ENCODE peak calls at places on chromosomes 11 and 22, in four cellular contexts. One of them, this sample, is unnamed.

GRCh38 chr11:75028321-75029097 is 39.8 kb downstream of the NEU3 start:
- DNase-seq in epithelial cell of proximal tubule: no peak
- DNase-seq in glutamatergic neuron: no peak
- DNase-seq in ELF-1: no peak
- DNase-seq in this sample: no peak

GRCh38 chr22:25895678-25896077 is 153.7 kb downstream of the MYO18B start:
- DNase-seq in epithelial cell of proximal tubule: no peak
- DNase-seq in glutamatergic neuron: no peak
- DNase-seq in ELF-1: no peak
- DNase-seq in this sample: no peak

GRCh38 chr22:24164823-24165379 is 16.4 kb upstream of the SUSD2 start:
- DNase-seq in epithelial cell of proximal tubule: no peak
- DNase-seq in glutamatergic neuron: no peak
- DNase-seq in ELF-1: no peak
- DNase-seq in this sample: no peak

GRCh38 chr11:2262301-2263011 is 7.9 kb downstream of the ASCL2 start:
- DNase-seq in epithelial cell of proximal tubule: no peak
- DNase-seq in glutamatergic neuron: no peak
- DNase-seq in ELF-1: no peak
- DNase-seq in this sample: no peak

GRCh38 chr11:469684-470667 is 19.9 kb downstream of the PTDSS2 start:
- DNase-seq in epithelial cell of proximal tubule: peak
- DNase-seq in glutamatergic neuron: no peak
- DNase-seq in ELF-1: no peak
- DNase-seq in this sample: no peak

GRCh38 chr11:87455180-87455579 is 417.4 kb downstream of the TMEM135 start:
- DNase-seq in epithelial cell of proximal tubule: no peak
- DNase-seq in glutamatergic neuron: no peak
- DNase-seq in ELF-1: no peak
- DNase-seq in this sample: no peak

GRCh38 chr11:46480909-46481308 is 89.3 kb upstream of the CHRM4 start:
- DNase-seq in epithelial cell of proximal tubule: no peak
- DNase-seq in glutamatergic neuron: no peak
- DNase-seq in ELF-1: peak
- DNase-seq in this sample: no peak

GRCh38 chr22:23526588-23527315 is 53.3 kb downstream of the IGLL1 start:
- DNase-seq in epithelial cell of proximal tubule: no peak
- DNase-seq in glutamatergic neuron: no peak
- DNase-seq in ELF-1: no peak
- DNase-seq in this sample: no peak

GRCh38 chr11:103947566-103947919 is 88.9 kb upstream of the DDI1 start:
- DNase-seq in epithelial cell of proximal tubule: no peak
- DNase-seq in glutamatergic neuron: no peak
- DNase-seq in ELF-1: no peak
- DNase-seq in this sample: peak

GRCh38 chr11:86180415-86180814 is 64.1 kb upstream of the EED start:
- DNase-seq in epithelial cell of proximal tubule: no peak
- DNase-seq in glutamatergic neuron: no peak
- DNase-seq in ELF-1: no peak
- DNase-seq in this sample: no peak

GRCh38 chr11:47592970-47593369 is 1.2 kb downstream of the C1QTNF4 start:
- DNase-seq in epithelial cell of proximal tubule: no peak
- DNase-seq in glutamatergic neuron: no peak
- DNase-seq in ELF-1: no peak
- DNase-seq in this sample: no peak

GRCh38 chr11:97502201-97502600 is 1112.4 kb downstream of the JRKL start:
- DNase-seq in epithelial cell of proximal tubule: no peak
- DNase-seq in glutamatergic neuron: no peak
- DNase-seq in ELF-1: no peak
- DNase-seq in this sample: no peak

GRCh38 chr22:49983148-49984042 is 22.8 kb downstream of the PIM3 start:
- DNase-seq in epithelial cell of proximal tubule: no peak
- DNase-seq in glutamatergic neuron: no peak
- DNase-seq in ELF-1: peak
- DNase-seq in this sample: no peak

GRCh38 chr11:57645716-57646085 is 4.0 kb downstream of the YPEL4 start:
- DNase-seq in epithelial cell of proximal tubule: no peak
- DNase-seq in glutamatergic neuron: no peak
- DNase-seq in ELF-1: no peak
- DNase-seq in this sample: no peak

GRCh38 chr22:39559456-39560105 is 11.0 kb upstream of the CACNA1I start:
- DNase-seq in epithelial cell of proximal tubule: no peak
- DNase-seq in glutamatergic neuron: peak
- DNase-seq in ELF-1: peak
- DNase-seq in this sample: no peak

GRCh38 chr11:61834278-61835004 is 6.3 kb downstream of the FADS2 start:
- DNase-seq in epithelial cell of proximal tubule: no peak
- DNase-seq in glutamatergic neuron: peak
- DNase-seq in ELF-1: peak
- DNase-seq in this sample: no peak

GRCh38 chr22:45009881-45010531 is at the start of gene PHF21B:
- DNase-seq in epithelial cell of proximal tubule: no peak
- DNase-seq in glutamatergic neuron: peak
- DNase-seq in ELF-1: peak
- DNase-seq in this sample: no peak

GRCh38 chr11:102568851-102569250 is 38.3 kb upstream of the MMP7 start:
- DNase-seq in epithelial cell of proximal tubule: no peak
- DNase-seq in glutamatergic neuron: no peak
- DNase-seq in ELF-1: no peak
- DNase-seq in this sample: no peak

GRCh38 chr22:39292561-39293074 is 26.8 kb downstream of the RPL3 start:
- DNase-seq in epithelial cell of proximal tubule: peak
- DNase-seq in glutamatergic neuron: no peak
- DNase-seq in ELF-1: peak
- DNase-seq in this sample: peak

GRCh38 chr11:121143921-121144320 is 42.9 kb downstream of the TECTA start:
- DNase-seq in epithelial cell of proximal tubule: no peak
- DNase-seq in glutamatergic neuron: no peak
- DNase-seq in ELF-1: no peak
- DNase-seq in this sample: no peak

GRCh38 chr11:58912124-58912523 is 27.2 kb upstream of the GLYATL1 start:
- DNase-seq in epithelial cell of proximal tubule: no peak
- DNase-seq in glutamatergic neuron: no peak
- DNase-seq in ELF-1: no peak
- DNase-seq in this sample: no peak

GRCh38 chr22:23061471-23062280 is 8.6 kb upstream of the GNAZ start:
- DNase-seq in epithelial cell of proximal tubule: no peak
- DNase-seq in glutamatergic neuron: no peak
- DNase-seq in ELF-1: no peak
- DNase-seq in this sample: no peak

GRCh38 chr22:29224859-29225410 is 19.2 kb downstream of the EMID1 start:
- DNase-seq in epithelial cell of proximal tubule: no peak
- DNase-seq in glutamatergic neuron: peak
- DNase-seq in ELF-1: no peak
- DNase-seq in this sample: no peak

GRCh38 chr22:46457502-46458488 is 79.6 kb downstream of the CELSR1 start:
- DNase-seq in epithelial cell of proximal tubule: no peak
- DNase-seq in glutamatergic neuron: peak
- DNase-seq in ELF-1: peak
- DNase-seq in this sample: peak

GRCh38 chr11:117458275-117459120 is 130.8 kb downstream of the CEP164 start:
- DNase-seq in epithelial cell of proximal tubule: no peak
- DNase-seq in glutamatergic neuron: no peak
- DNase-seq in ELF-1: no peak
- DNase-seq in this sample: no peak